ENCODE peak calls at places on chromosomes 16 and 17, in four cellular contexts. D is tibial nerve, N is esophagus squamous epithelium, L is stomach. Z is an unnamed sample. For H3K27me3, the result is how much of the 10 kb centered on the place peaks cover.

GRCh38 chr16:3696425-3697218 is 20.7 kb downstream of the TRAP1 start:
- DNase-seq in L (peak), D (no peak), N (no peak), Z (no peak)

GRCh38 chr17:61661135-61661534 is 70.1 kb upstream of the NACA2 start:
- DNase-seq in L (no peak), D (no peak), N (no peak), Z (no peak)

GRCh38 chr16:20023190-20023589 is 50.5 kb downstream of the GPR139 start:
- DNase-seq in D (no peak), N (no peak), L (no peak), Z (no peak)

GRCh38 chr17:41967141-41967920 is 736 bp downstream of the CNP start:
- DNase-seq in L (no peak), N (no peak), D (peak), Z (no peak)

GRCh38 chr16:30786936-30787612 is at the start of gene ZNF629:
- DNase-seq in D (no peak), L (peak), N (no peak), Z (peak)

GRCh38 chr16:58464916-58465731 is 34.8 kb upstream of the NDRG4 start:
- DNase-seq in L (no peak), N (no peak), D (no peak), Z (peak)

GRCh38 chr17:2482218-2482617 is 29.5 kb downstream of the METTL16 start:
- DNase-seq in L (no peak), N (no peak), D (no peak), Z (no peak)

GRCh38 chr17:65039349-65039988 is 17.1 kb downstream of the GNA13 start:
- DNase-seq in N (no peak), L (no peak), D (no peak), Z (no peak)

GRCh38 chr17:45161288-45162021 is at the start of gene HEXIM2:
- DNase-seq in D (peak), N (peak), L (peak), Z (peak)

GRCh38 chr16:1602285-1602684 is 9.6 kb downstream of the IFT140 start:
- DNase-seq in L (no peak), D (no peak), N (no peak), Z (no peak)

GRCh38 chr16:1169285-1170075 is 16.6 kb downstream of the CACNA1H start:
- DNase-seq in L (no peak), N (no peak), D (no peak), Z (peak)

GRCh38 chr16:30382398-30383015 is at the start of gene SEPTIN1:
- DNase-seq in L (no peak), D (no peak), N (no peak), Z (no peak)

GRCh38 chr17:31917065-31917529 is 15.6 kb upstream of the UTP6 start:
- DNase-seq in N (no peak), D (no peak), L (peak), Z (no peak)

GRCh38 chr16:19108409-19109287 is 5.1 kb upstream of the ITPRIPL2 start:
- DNase-seq in N (no peak), L (no peak), D (no peak), Z (no peak)

GRCh38 chr16:46673320-46674013 is 15.5 kb downstream of the VPS35 start:
- DNase-seq in N (no peak), L (peak), D (no peak), Z (no peak)

GRCh38 chr16:31397101-31397660 is 4.0 kb downstream of the ITGAD start:
- DNase-seq in N (no peak), D (no peak), L (no peak), Z (no peak)

GRCh38 chr17:69375229-69375628 is 39.3 kb upstream of the MAP2K6 start:
- DNase-seq in L (no peak), N (no peak), D (no peak), Z (no peak)

GRCh38 chr17:1203111-1203966 is 23.6 kb upstream of the ABR start:
- DNase-seq in D (peak), N (no peak), L (peak), Z (peak)

GRCh38 chr16:31532120-31532519 is 4.4 kb downstream of the AHSP start:
- DNase-seq in L (no peak), N (no peak), D (no peak), Z (no peak)

GRCh38 chr17:44308320-44308818 is at the start of gene RUNDC3A:
- DNase-seq in N (no peak), D (peak), L (peak), Z (peak)

GRCh38 chr16:72092832-72093447 is 480 bp downstream of the TXNL4B start:
- DNase-seq in D (no peak), L (no peak), N (no peak), Z (no peak)

GRCh38 chr16:77043076-77043475 is 147.9 kb upstream of the MON1B start:
- DNase-seq in L (no peak), D (no peak), N (no peak), Z (no peak)

GRCh38 chr17:71111945-71112344 is 942.6 kb downstream of the KCNJ2 start:
- DNase-seq in D (no peak), N (no peak), L (no peak), Z (no peak)

GRCh38 chr17:30530346-30531025 is 53.3 kb downstream of the GOSR1 start:
- DNase-seq in D (no peak), L (no peak), N (no peak), Z (no peak)

GRCh38 chr16:85615014-85615851 is 2.1 kb downstream of the GSE1 start:
- DNase-seq in N (no peak), L (peak), D (no peak), Z (no peak)

GRCh38 chr17:42456223-42457106 is 2.2 kb upstream of the ATP6V0A1 start:
- DNase-seq in N (no peak), D (no peak), L (no peak), Z (no peak)

GRCh38 chr16:88622866-88623265 is 15.5 kb upstream of the IL17C start:
- DNase-seq in D (no peak), N (no peak), L (no peak), Z (no peak)
- TF ChIP-seq POLR2A in D (no peak), N (no peak), L (no peak), Z (no peak)

GRCh38 chr16:87652799-87653198 is 50.5 kb downstream of the JPH3 start:
- DNase-seq in N (no peak), D (no peak), L (no peak), Z (no peak)
- H3K27me3 ChIP-seq in N (under half), D (under half), L (under half), Z (under half)

DNA sequence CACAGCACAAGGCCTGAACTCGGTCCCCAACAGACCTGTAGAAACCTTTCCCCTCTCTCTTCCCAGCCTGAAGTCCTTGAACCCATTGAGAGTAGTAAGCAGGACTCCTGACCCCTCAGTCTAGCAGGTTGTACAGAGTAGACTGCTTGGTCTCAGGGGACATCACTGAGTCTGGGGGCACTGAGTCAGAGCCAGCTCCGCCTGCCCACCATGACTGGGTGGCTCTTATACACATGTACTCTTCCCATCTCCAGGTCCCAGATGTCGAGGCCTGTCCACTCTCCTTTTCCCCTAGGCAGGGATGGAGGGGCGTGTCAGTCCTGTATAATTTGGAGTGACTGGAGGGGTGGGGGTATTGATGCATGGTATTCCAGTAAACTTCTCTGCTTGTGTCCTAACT is 23.5 kb downstream of the LIG3 start:
- DNase-seq in L (no peak), N (no peak), D (no peak), Z (no peak)
- TF ChIP-seq POLR2A in L (no peak), N (no peak), D (no peak), Z (no peak)

DNA sequence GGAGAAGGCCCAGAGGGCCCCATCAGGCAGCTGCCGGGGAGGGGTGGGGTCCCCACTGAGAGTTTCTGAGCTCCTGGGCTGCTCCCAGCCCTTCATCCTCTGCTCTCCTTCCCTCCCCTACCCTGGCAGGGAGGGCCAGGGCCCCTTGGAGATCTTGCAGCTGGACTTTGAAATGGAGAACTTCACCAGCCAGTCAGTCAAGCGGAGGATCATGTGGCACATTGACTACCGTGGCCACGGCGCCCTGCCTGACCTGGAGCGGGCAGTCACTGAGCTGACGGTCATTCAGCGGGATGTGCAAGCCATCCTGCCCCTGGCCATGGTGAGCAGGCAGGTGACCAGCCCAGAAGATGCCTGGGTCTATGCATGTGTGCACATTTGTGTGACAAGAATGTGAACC is 49.5 kb downstream of the TMEM132E start:
- DNase-seq in N (no peak), D (no peak), L (no peak), Z (no peak)
- H3K27me3 ChIP-seq in N (under half), D (half or more), L (half or more), Z (under half)

GRCh38 chr16:89053725-89054029 is 40.0 kb upstream of the ACSF3 start:
- DNase-seq in D (no peak), N (no peak), L (no peak), Z (no peak)

GRCh38 chr16:89051521-89052166 is 42.0 kb upstream of the ACSF3 start:
- DNase-seq in L (no peak), D (no peak), N (no peak), Z (no peak)

GRCh38 chr16:89054261-89054661 is 39.4 kb upstream of the ACSF3 start:
- DNase-seq in D (no peak), N (no peak), L (no peak), Z (no peak)

GRCh38 chr16:89052191-89052787 is 41.4 kb upstream of the ACSF3 start:
- DNase-seq in D (no peak), N (no peak), L (peak), Z (no peak)

DNA sequence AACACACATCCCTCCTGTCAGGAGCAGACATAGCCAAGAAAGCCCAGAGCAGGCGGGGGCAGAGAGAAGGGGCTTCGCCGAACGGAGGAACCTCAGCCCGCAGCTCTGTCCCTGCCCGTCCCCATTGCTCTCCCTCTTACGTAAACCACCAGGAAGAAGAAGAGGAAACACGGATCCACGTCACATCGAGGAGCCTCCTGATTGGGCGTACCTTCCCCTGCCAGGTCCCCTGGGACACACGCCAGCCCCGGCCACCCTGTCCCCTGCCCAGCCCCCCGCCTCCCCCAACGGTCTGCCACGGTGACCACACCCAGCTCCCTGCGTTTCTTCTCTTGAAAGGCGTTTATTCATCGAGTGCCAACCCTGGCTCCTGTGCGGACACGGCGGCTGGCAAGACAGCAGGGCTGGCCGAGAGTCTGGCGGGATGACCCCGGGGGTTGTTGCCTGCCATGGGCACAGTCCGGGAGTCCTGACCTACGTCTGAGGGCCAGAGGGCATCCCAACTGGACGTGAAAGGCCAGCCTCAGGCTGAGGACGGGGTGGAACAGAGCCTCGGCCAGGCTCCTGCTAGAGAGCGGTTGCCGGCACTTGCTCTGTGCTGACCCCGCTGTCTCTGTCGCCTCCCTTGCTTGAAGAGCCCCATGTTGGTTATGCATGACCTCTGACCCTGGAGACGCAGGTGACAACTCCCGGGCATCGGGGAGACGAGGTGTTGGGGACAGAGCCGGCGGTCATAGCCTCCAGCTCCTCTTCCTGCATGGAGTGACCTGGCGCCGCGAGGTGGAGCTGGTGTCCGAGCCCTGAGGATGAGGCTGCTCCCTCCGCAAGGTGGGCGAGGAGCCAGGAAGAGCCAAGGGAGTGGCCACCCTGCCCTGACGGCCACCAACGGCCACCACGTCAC is 40.6 kb upstream of the ACSF3 start:
- DNase-seq in L (peak), D (no peak), N (no peak), Z (no peak)
- TF ChIP-seq POLR2A in L (no peak), D (no peak), N (no peak), Z (peak)

GRCh38 chr17:68201425-68201785 is 46.4 kb upstream of the AMZ2 start:
- DNase-seq in D (no peak), N (no peak), L (no peak), Z (no peak)
- H3K27me3 ChIP-seq in D (under half), N (under half), L (half or more), Z (under half)